ENCODE peak calls at places on chromosomes 3 and 15, in nine cellular contexts. B is upper lobe of left lung, Q is SK-N-SH, L is psoas muscle, S is fibroblast of lung, G is PC-3, T is MM.1S, M is colonic mucosa, F is heart left ventricle. H is an unnamed sample.

GRCh38 chr3:56806407-56806806 is 4.7 kb upstream of the ARHGEF3 start:
- DNase-seq in L (no peak), S (no peak), Q (no peak), B (no peak), G (no peak), T (no peak), F (no peak), M (no peak), H (no peak)

GRCh38 chr15:39583586-39584265 is 2.8 kb downstream of the THBS1 start:
- DNase-seq in G (peak; percentile 60), S (peak; percentile 43), T (peak; percentile 14), B (no peak), L (no peak), M (peak; percentile 85), Q (peak; percentile 36), F (no peak), H (no peak)

GRCh38 chr15:90592144-90592887 is 62.6 kb downstream of the CRTC3 start:
- DNase-seq in L (no peak), T (no peak), G (peak; percentile 63), S (peak; percentile 81), Q (no peak), B (no peak), F (no peak), M (no peak), H (no peak)

GRCh38 chr3:157412323-157412845 is 24.3 kb upstream of the PTX3 start:
- DNase-seq in M (no peak), L (no peak), Q (no peak), S (no peak), B (no peak), G (no peak), F (no peak), T (peak; percentile 49), H (no peak)

GRCh38 chr3:20572473-20572872 is 386.5 kb upstream of the SGO1 start:
- DNase-seq in Q (no peak), S (peak; percentile 31), L (no peak), T (no peak), M (no peak), B (no peak), G (no peak), F (no peak), H (no peak)

GRCh38 chr3:59766165-59766872 is 716.5 kb upstream of the CFAP20DC start:
- DNase-seq in M (no peak), L (no peak), T (no peak), Q (no peak), B (no peak), S (peak; percentile 67), G (no peak), F (no peak), H (no peak)

GRCh38 chr3:127597020-127597771 is 1.0 kb upstream of the MCM2 start:
- DNase-seq in L (no peak), M (no peak), B (no peak), Q (no peak), F (no peak), T (no peak), S (no peak), G (no peak), H (no peak)

GRCh38 chr3:13391308-13391707 is 28.8 kb downstream of the NUP210 start:
- DNase-seq in B (no peak), T (no peak), Q (no peak), M (no peak), L (no peak), S (no peak), G (no peak), F (no peak), H (no peak)

GRCh38 chr3:39541917-39542329 is 74.4 kb downstream of the MOBP start:
- DNase-seq in T (peak; percentile 49), M (no peak), F (no peak), Q (peak; percentile 6), B (no peak), S (peak; percentile 15), G (peak; percentile 64), L (no peak), H (no peak)

GRCh38 chr3:127487196-127487595 is 103.3 kb downstream of the TPRA1 start:
- DNase-seq in G (no peak), B (no peak), S (no peak), M (no peak), Q (no peak), F (no peak), L (no peak), T (no peak), H (no peak)

GRCh38 chr3:111617406-111617805 is 22.3 kb upstream of the ZBED2 start:
- DNase-seq in Q (no peak), S (no peak), T (no peak), B (no peak), M (no peak), L (no peak), G (no peak), F (no peak), H (no peak)

GRCh38 chr3:62940763-62941632 is 65.8 kb upstream of the CADPS start:
- DNase-seq in Q (no peak), F (no peak), B (no peak), M (no peak), L (no peak), S (peak; percentile 72), G (no peak), T (no peak), H (no peak)

GRCh38 chr3:18988619-18989229 is 159.6 kb upstream of the KCNH8 start:
- DNase-seq in F (no peak), G (peak; percentile 81), S (peak; percentile 1), B (no peak), M (no peak), T (peak; percentile 62), L (no peak), Q (peak; percentile 50), H (no peak)

GRCh38 chr15:69797615-69798014 is 300.1 kb downstream of the TLE3 start:
- DNase-seq in F (no peak), Q (no peak), M (no peak), L (no peak), B (no peak), G (no peak), T (no peak), S (no peak), H (no peak)

GRCh38 chr3:154668835-154669234 is 238.8 kb upstream of the GPR149 start:
- DNase-seq in S (no peak), M (no peak), F (no peak), T (no peak), B (no peak), L (no peak), G (no peak), Q (no peak), H (no peak)

GRCh38 chr3:150303776-150304175 is 104.3 kb upstream of the TSC22D2 start:
- DNase-seq in T (peak; percentile 42), L (no peak), B (no peak), F (no peak), Q (no peak), S (no peak), M (no peak), G (peak; percentile 44), H (no peak)
- TF ChIP-seq CTCF in T (peak; percentile 67), L (no peak), B (no peak), F (peak; percentile 14), Q (peak; percentile 57), S (no peak), M (no peak), G (peak; percentile 70), H (peak; percentile 33)

DNA sequence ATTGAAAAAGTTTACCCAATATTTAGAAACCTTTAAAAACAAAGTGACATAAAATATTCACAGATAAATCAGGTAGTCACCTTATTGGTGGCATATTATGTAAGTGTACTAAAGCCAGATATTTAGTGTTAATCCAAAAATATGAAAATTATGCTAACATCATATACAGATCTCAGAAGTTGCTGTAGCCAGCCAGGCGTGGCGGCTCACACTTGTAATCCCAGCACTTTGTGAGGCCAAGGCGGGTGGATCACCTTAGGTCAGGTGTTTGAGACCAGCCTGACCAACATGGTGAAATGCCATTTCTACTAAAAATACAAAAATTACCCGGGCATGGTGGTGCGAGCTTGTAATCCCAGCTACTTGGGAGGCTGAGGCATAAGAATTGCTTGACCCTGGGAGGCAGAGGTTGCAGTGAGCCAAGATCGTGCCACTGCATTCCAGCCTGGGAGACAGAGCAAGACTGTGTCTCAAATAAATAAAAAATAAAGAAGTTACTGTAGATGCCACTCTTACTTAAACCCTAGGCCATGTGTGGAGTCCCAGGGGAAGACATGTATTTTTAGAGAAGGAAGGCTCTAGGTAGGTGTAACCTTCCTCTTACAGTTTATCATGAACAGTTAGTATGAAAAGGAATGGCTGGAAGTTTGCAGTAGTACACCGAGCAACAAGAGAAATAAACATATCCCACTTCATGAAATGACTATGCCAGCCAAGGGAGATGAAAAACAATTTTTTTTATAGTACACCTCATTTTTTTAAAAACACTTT is 9.6 kb downstream of the SETD5 start:
- DNase-seq in F (no peak), G (no peak), B (no peak), M (no peak), T (no peak), Q (no peak), L (no peak), S (no peak), H (no peak)
- H3K4me1 ChIP-seq in F (peaks cover 99% of the 10 kb centered on the region), G (peaks cover 26% of the 10 kb centered on the region), B (peaks cover 83% of the 10 kb centered on the region), M (peaks cover 17% of the 10 kb centered on the region), T (no peaks in the 10 kb centered on the region), Q (peaks cover 40% of the 10 kb centered on the region), L (peaks cover 98% of the 10 kb centered on the region), S (peaks cover 9% of the 10 kb centered on the region), H (peaks cover 40% of the 10 kb centered on the region)

GRCh38 chr3:66572938-66573710 is 72.3 kb upstream of the LRIG1 start:
- DNase-seq in G (no peak), L (no peak), Q (peak; percentile 20), F (no peak), S (no peak), M (no peak), B (no peak), T (no peak), H (no peak)
- TF ChIP-seq CTCF in G (peak; percentile 32), L (peak; percentile 4), Q (peak; percentile 45), F (no peak), S (no peak), M (no peak), B (no peak), T (peak; percentile 8), H (peak; percentile 25)

DNA sequence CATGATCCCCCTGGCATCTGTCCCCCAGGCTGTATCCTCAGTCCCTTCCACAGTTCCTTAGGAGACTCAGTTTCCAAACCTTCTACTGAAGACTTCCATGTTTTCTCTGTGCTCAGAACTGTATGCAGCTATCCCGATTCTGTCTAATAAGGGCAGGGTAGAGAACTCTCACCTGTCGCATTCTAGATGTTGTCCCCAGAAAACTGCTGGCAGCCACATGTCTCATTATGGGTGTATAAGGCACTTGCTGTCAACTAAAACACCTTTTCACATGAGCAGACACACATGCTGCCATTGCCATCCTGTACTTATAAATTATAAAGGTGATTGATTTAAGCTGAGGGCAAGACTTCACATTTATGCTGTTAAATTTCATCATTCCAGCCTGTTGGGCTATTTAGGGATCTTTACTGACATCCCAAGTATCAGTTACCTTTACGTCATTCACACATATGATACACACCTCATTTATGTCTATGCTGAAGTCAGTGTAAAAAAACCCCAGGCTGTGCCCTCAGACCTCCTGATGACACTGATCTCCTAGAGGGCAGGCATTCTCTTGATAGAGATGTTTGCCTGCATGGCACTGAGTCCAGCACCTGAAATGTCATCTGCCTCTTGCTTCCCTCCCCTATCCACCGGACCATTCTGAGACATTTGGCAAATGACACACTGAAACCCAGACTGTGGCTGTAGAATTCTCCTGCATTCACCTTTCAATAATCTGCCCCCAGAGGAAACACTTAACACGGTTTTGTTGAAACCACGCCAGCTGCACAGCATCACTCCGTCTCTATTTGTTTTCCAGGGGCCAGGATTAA is 35.8 kb downstream of the BTD start:
- DNase-seq in G (no peak), F (no peak), M (no peak), T (peak; percentile 65), Q (peak; percentile 33), B (no peak), L (no peak), S (peak; percentile 51), H (no peak)
- H3K4me1 ChIP-seq in G (peaks cover 60% of the 10 kb centered on the region), F (peaks cover 33% of the 10 kb centered on the region), M (no peaks in the 10 kb centered on the region), T (peaks cover 22% of the 10 kb centered on the region), Q (peaks cover 38% of the 10 kb centered on the region), B (peaks cover 26% of the 10 kb centered on the region), L (peaks cover 70% of the 10 kb centered on the region), S (peaks cover 32% of the 10 kb centered on the region), H (peaks cover 28% of the 10 kb centered on the region)